ENCODE peak calls at places on chromosomes 1 and 21, in nine cellular contexts. P is cardiac muscle cell, E is OCI-LY7, V is endothelial cell of umbilical vein, R is Calu3, T is mammary epithelial cell, U is mucosa of descending colon, I is fibroblast of lung, W is H9. M is an unnamed sample.

GRCh38 chr1:33814166-33814565 is 49.7 kb upstream of the HMGB4 start:
- DNase-seq in T (no peak), U (no peak), W (no peak), R (no peak), P (no peak), I (peak), V (no peak), E (no peak), M (no peak)

GRCh38 chr21:32382108-32382601 is 10.7 kb downstream of the URB1 start:
- DNase-seq in E (no peak), R (no peak), T (no peak), I (peak), V (no peak), U (no peak), P (no peak), W (no peak), M (no peak)

GRCh38 chr21:44590311-44590721 is 2.0 kb downstream of the KRTAP10-6 start:
- DNase-seq in P (no peak), E (no peak), I (no peak), R (no peak), T (no peak), V (no peak), W (no peak), U (no peak), M (no peak)

GRCh38 chr1:12052008-12052573 is 11.0 kb upstream of the TNFRSF8 start:
- DNase-seq in T (peak), R (peak), W (peak), E (no peak), U (peak), V (no peak), P (no peak), I (peak), M (peak)

GRCh38 chr1:160827418-160827817 is 31.4 kb downstream of the LY9 start:
- DNase-seq in V (no peak), P (no peak), T (peak), W (no peak), E (no peak), I (no peak), U (no peak), R (no peak), M (no peak)

GRCh38 chr1:229254910-229255541 is 15.9 kb upstream of the RAB4A start:
- DNase-seq in W (peak), V (no peak), U (no peak), T (no peak), R (peak), I (no peak), E (peak), P (no peak), M (no peak)

GRCh38 chr1:155177192-155177917 is 3.7 kb downstream of the TRIM46 start:
- DNase-seq in R (no peak), W (no peak), U (peak), T (no peak), P (no peak), E (no peak), V (no peak), I (no peak), M (no peak)

GRCh38 chr1:181438013-181438412 is 45.3 kb upstream of the CACNA1E start:
- DNase-seq in W (no peak), T (no peak), V (no peak), U (no peak), P (no peak), E (no peak), R (no peak), I (no peak), M (no peak)

GRCh38 chr1:205963352-205963751 is 20.1 kb upstream of the SLC26A9 start:
- DNase-seq in W (no peak), V (no peak), R (no peak), E (no peak), T (peak), U (no peak), P (no peak), I (peak), M (no peak)

GRCh38 chr1:32988665-32989064 is 24.1 kb upstream of the RNF19B start:
- DNase-seq in E (no peak), W (no peak), P (no peak), V (peak), U (no peak), T (peak), R (no peak), I (peak), M (no peak)

GRCh38 chr1:73026114-73026513 is 743.8 kb upstream of the NEGR1 start:
- DNase-seq in P (no peak), U (no peak), W (no peak), E (no peak), T (no peak), I (no peak), R (no peak), V (no peak), M (no peak)

GRCh38 chr1:99004270-99005141 is at the start of gene PLPPR5:
- DNase-seq in I (peak), T (no peak), P (peak), E (no peak), V (peak), R (peak), W (peak), U (peak), M (peak)

GRCh38 chr1:111654839-111655238 is 35.2 kb downstream of the RAP1A start:
- DNase-seq in P (no peak), U (no peak), W (no peak), T (no peak), E (no peak), I (no peak), V (no peak), R (no peak), M (peak)

GRCh38 chr1:94325379-94326302 is 88.3 kb upstream of the ARHGAP29 start:
- DNase-seq in T (peak), E (no peak), P (no peak), R (peak), I (peak), W (no peak), V (peak), U (no peak), M (no peak)

GRCh38 chr1:179767177-179767581 is 24.1 kb downstream of the FAM163A start:
- DNase-seq in E (no peak), P (no peak), W (no peak), U (no peak), R (no peak), T (no peak), I (no peak), V (no peak), M (no peak)

GRCh38 chr1:227998374-227999055 is 8.3 kb upstream of the WNT3A start:
- DNase-seq in W (no peak), U (peak), I (no peak), V (no peak), P (no peak), E (no peak), T (no peak), R (no peak), M (no peak)

GRCh38 chr1:226814751-226815496 is 55.5 kb upstream of the PSEN2 start:
- DNase-seq in T (peak), P (no peak), R (peak), E (no peak), U (peak), V (peak), W (no peak), I (peak), M (no peak)

GRCh38 chr1:244319283-244320132 is 132.2 kb downstream of the ADSS2 start:
- DNase-seq in E (peak), U (no peak), T (peak), R (no peak), V (no peak), I (peak), P (no peak), W (peak), M (peak)

GRCh38 chr1:209183195-209183594 is 400.3 kb upstream of the CAMK1G start:
- DNase-seq in T (no peak), I (no peak), V (no peak), R (no peak), W (no peak), P (no peak), U (no peak), E (no peak), M (no peak)

GRCh38 chr21:46065215-46065992 is 32.5 kb upstream of the COL6A2 start:
- DNase-seq in W (peak), V (no peak), R (no peak), U (peak), I (peak), E (no peak), P (no peak), T (no peak), M (peak)

GRCh38 chr1:40974945-40975344 is 4.6 kb upstream of the CTPS1 start:
- DNase-seq in T (no peak), U (no peak), W (no peak), P (no peak), E (no peak), V (no peak), I (no peak), R (no peak), M (no peak)

GRCh38 chr1:235864965-235865525 is 1.7 kb downstream of the LYST start:
- DNase-seq in V (no peak), E (no peak), U (no peak), I (no peak), R (no peak), W (no peak), P (no peak), T (no peak), M (no peak)

GRCh38 chr1:26787381-26787705 is 407 bp upstream of the PIGV start:
- DNase-seq in U (no peak), R (no peak), W (no peak), V (no peak), P (no peak), I (peak), E (no peak), T (peak), M (peak)

DNA sequence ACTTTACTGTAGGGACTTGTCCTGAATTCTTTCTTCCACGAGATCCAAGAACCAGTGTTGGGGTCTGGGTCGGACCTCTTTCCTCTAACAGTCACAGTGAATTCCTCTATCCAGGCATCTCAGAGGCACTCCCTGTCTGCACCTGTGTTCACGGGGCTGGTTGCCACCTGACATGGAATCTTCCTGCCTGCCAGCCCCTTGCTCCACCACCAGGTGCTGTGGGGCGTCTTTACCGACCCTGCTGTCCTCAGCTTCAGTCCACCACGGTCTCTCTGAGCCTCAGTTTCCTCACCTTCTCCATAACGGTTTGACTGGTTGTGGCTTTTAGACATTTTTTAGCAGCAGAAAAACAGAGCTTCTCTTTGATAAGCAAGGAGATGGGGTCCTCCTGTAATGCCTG is 62.7 kb downstream of the SDC3 start:
- DNase-seq in T (no peak), I (no peak), P (no peak), E (no peak), R (no peak), V (no peak), U (no peak), W (peak), M (no peak)
- TF ChIP-seq CTCF in T (no peak), I (no peak), P (no peak), E (no peak), R (no peak), V (no peak), U (no peak), W (peak), M (no peak)

GRCh38 chr1:207401578-207401977 is 52.5 kb upstream of the CR2 start:
- DNase-seq in R (no peak), P (no peak), W (no peak), V (no peak), U (no peak), I (no peak), E (no peak), T (no peak), M (no peak)

GRCh38 chr1:207398986-207399385 is 55.1 kb upstream of the CR2 start:
- DNase-seq in T (no peak), I (no peak), P (no peak), R (no peak), V (no peak), U (no peak), E (no peak), W (no peak), M (no peak)

GRCh38 chr1:207393610-207394009 is 60.5 kb upstream of the CR2 start:
- DNase-seq in I (peak), E (no peak), P (no peak), R (peak), U (no peak), W (no peak), T (peak), V (peak), M (no peak)

GRCh38 chr1:207396360-207396759 is 57.8 kb upstream of the CR2 start:
- DNase-seq in W (no peak), V (no peak), R (no peak), T (no peak), I (no peak), E (no peak), U (no peak), P (no peak), M (no peak)

GRCh38 chr1:207397525-207397926 is 56.6 kb upstream of the CR2 start:
- DNase-seq in U (no peak), P (no peak), R (no peak), I (peak), W (peak), E (no peak), T (no peak), V (no peak), M (no peak)
- TF ChIP-seq CTCF in U (no peak), P (no peak), R (no peak), I (no peak), W (peak), E (peak), T (peak), V (no peak), M (no peak)

GRCh38 chr1:147492207-147492606 is 49.1 kb upstream of the BCL9 start:
- DNase-seq in T (no peak), P (no peak), R (no peak), W (no peak), E (no peak), U (no peak), V (no peak), I (no peak), M (no peak)
- TF ChIP-seq CTCF in T (no peak), P (no peak), R (no peak), W (no peak), E (no peak), U (no peak), V (no peak), I (no peak), M (no peak)

DNA sequence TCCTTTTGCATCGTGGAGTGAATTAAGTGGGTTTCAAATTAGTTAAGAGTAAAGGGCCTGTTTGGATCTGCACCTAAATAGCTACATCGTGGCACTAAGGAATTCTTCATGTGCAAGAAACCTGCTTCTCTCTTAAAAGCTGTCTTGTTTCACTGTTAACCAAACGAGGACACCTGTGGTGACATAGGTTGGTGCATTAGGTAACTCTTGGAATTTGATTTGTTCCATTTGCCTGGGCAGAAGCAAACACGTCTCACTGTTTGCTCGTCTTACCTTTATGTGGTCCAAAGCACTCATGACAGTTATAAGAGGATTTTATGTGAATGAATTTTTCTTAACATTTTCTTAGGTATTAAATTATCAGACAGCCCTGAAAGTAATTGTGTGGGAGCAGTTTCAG is 60.9 kb downstream of the PRDM2 start:
- DNase-seq in V (no peak), T (no peak), E (no peak), I (no peak), R (no peak), P (no peak), U (no peak), W (no peak), M (no peak)
- TF ChIP-seq CTCF in V (no peak), T (peak), E (no peak), I (no peak), R (no peak), P (no peak), U (no peak), W (no peak), M (no peak)

DNA sequence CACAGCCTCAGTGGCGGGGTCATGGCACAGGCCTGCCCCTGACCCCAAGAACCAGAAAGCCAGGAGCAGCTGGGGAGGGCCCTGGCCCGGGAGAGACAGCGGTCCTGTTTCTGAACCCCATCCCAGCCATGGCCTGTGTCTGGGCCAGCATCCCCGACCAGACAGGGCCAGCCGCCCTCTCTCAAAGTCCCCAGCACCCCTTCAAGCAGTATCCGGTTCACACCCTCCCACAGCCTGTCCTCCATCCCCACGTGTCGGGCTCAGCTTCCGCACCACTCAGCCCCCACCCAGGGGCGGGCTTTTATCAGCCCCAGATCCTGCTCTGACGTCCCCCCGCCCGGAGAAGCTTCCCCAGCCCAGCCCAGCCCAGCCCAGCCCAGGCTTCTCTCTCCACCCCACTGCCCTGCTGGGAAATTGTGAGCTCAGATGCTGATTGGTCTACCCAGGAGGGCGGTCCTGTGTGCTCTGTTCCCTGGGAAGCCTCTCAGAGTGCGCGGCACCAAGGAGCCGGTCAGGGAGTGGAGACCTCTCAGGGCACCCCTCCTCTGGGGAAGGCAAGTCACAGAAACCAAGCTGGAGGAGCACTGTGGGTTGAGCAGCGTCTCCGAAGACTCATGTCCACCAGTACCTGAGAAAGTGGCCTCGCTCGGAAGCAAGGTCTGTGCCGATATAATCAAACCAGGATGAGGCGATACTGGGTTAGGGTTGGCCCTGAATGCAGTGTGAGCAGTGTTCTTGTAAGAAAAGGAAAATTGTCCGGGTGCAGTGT is 4.7 kb upstream of the FAAP20 start:
- DNase-seq in W (peak), E (no peak), U (peak), T (peak), P (peak), I (peak), R (peak), V (peak), M (peak)
- TF ChIP-seq CTCF in W (peak), E (no peak), U (no peak), T (no peak), P (no peak), I (no peak), R (no peak), V (no peak), M (no peak)

DNA sequence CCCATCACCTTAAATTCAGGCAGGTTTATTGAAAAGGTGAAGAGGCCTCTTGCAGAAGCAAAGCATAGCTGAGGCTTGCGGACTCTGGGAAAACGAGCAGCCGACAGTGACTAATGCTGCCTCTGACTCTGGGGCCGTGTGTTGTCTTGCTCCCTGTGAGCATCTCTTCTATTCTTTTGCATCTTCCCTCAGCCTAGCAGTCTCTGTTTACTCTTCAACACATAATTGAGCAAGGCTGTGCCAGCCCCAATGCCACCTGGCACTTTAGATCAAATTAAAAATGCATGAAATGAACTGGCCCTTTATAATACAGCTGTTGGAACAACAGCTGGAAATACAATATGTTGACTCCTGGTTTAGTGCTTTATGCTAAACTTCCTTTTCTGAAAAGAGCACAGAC is 18.4 kb upstream of the REG4 start:
- DNase-seq in W (no peak), E (no peak), I (no peak), T (no peak), P (no peak), V (no peak), U (no peak), R (no peak), M (no peak)
- TF ChIP-seq CTCF in W (no peak), E (no peak), I (no peak), T (no peak), P (no peak), V (no peak), U (no peak), R (no peak), M (no peak)

GRCh38 chr21:17900990-17901385 is 81.8 kb upstream of the C21orf91 start:
- DNase-seq in V (no peak), I (no peak), U (no peak), P (no peak), R (no peak), T (no peak), W (no peak), E (no peak), M (no peak)

GRCh38 chr21:17900281-17900989 is 81.3 kb upstream of the C21orf91 start:
- DNase-seq in W (peak), T (no peak), R (no peak), V (no peak), E (no peak), U (no peak), I (no peak), P (no peak), M (no peak)

GRCh38 chr21:17903929-17904639 is 84.9 kb upstream of the C21orf91 start:
- DNase-seq in W (no peak), E (no peak), V (no peak), R (no peak), P (no peak), T (no peak), U (no peak), I (peak), M (no peak)

GRCh38 chr21:17901458-17902092 is 82.4 kb upstream of the C21orf91 start:
- DNase-seq in W (peak), P (no peak), R (no peak), I (peak), E (no peak), T (peak), V (no peak), U (no peak), M (no peak)

GRCh38 chr21:17903029-17903806 is 84.1 kb upstream of the C21orf91 start:
- DNase-seq in R (no peak), W (no peak), T (no peak), I (peak), P (peak), V (peak), U (no peak), E (peak), M (peak)
- TF ChIP-seq CTCF in R (no peak), W (peak), T (peak), I (no peak), P (no peak), V (no peak), U (no peak), E (peak), M (no peak)

GRCh38 chr1:50989694-50990093 is 19.6 kb downstream of the CDKN2C start:
- DNase-seq in W (no peak), T (no peak), E (no peak), U (no peak), R (no peak), P (no peak), I (no peak), V (no peak), M (no peak)

GRCh38 chr1:50980505-50980904 is 10.5 kb downstream of the CDKN2C start:
- DNase-seq in P (no peak), V (no peak), U (no peak), R (no peak), E (no peak), T (no peak), W (no peak), I (no peak), M (no peak)

GRCh38 chr1:50981741-50982140 is 11.7 kb downstream of the CDKN2C start:
- DNase-seq in R (no peak), P (no peak), T (no peak), V (no peak), I (no peak), U (no peak), W (no peak), E (no peak), M (no peak)

GRCh38 chr1:50983403-50983802 is 13.4 kb downstream of the CDKN2C start:
- DNase-seq in W (no peak), E (no peak), U (no peak), V (no peak), P (no peak), R (no peak), I (no peak), T (no peak), M (no peak)

GRCh38 chr1:50985094-50985493 is 15.0 kb downstream of the CDKN2C start:
- DNase-seq in I (no peak), W (no peak), E (no peak), U (no peak), V (no peak), T (no peak), R (no peak), P (no peak), M (no peak)
- TF ChIP-seq CTCF in I (no peak), W (no peak), E (no peak), U (no peak), V (no peak), T (no peak), R (no peak), P (no peak), M (no peak)

M was measured in GM10248.